ENCODE peak calls at places on chromosomes 6 and 20, in six cellular contexts. One of them, this sample, is unnamed.

GRCh38 chr20:41837669-41838224 is 219.6 kb upstream of the CHD6 start:
- DNase-seq in A549: no peak
- DNase-seq in tibial nerve: no peak
- DNase-seq in suprapubic skin: no peak
- DNase-seq in transverse colon: no peak
- DNase-seq in HepG2: no peak
- DNase-seq in this sample: no peak

GRCh38 chr6:38587766-38588362 is 51.9 kb downstream of the BTBD9 start:
- DNase-seq in A549: no peak
- DNase-seq in tibial nerve: no peak
- DNase-seq in suprapubic skin: no peak
- DNase-seq in transverse colon: no peak
- DNase-seq in HepG2: no peak
- DNase-seq in this sample: no peak

GRCh38 chr6:40399888-40400468 is 187.2 kb downstream of the LRFN2 start:
- DNase-seq in A549: no peak
- DNase-seq in tibial nerve: no peak
- DNase-seq in suprapubic skin: no peak
- DNase-seq in transverse colon: no peak
- DNase-seq in HepG2: no peak
- DNase-seq in this sample: no peak

GRCh38 chr20:33249456-33249855 is 13.7 kb downstream of the BPIFA1 start:
- DNase-seq in A549: no peak
- DNase-seq in tibial nerve: no peak
- DNase-seq in suprapubic skin: no peak
- DNase-seq in transverse colon: no peak
- DNase-seq in HepG2: no peak
- DNase-seq in this sample: no peak

GRCh38 chr6:123423130-123423529 is 213.6 kb downstream of the TRDN start:
- DNase-seq in A549: no peak
- DNase-seq in tibial nerve: no peak
- DNase-seq in suprapubic skin: no peak
- DNase-seq in transverse colon: no peak
- DNase-seq in HepG2: no peak
- DNase-seq in this sample: no peak

GRCh38 chr20:1281279-1282057 is 15.4 kb downstream of the SNPH start:
- DNase-seq in A549: no peak
- DNase-seq in tibial nerve: no peak
- DNase-seq in suprapubic skin: peak; percentile 20
- DNase-seq in transverse colon: no peak
- DNase-seq in HepG2: no peak
- DNase-seq in this sample: peak; percentile 37

GRCh38 chr20:18851556-18852098 is 38.0 kb downstream of the SCP2D1 start:
- DNase-seq in A549: no peak
- DNase-seq in tibial nerve: no peak
- DNase-seq in suprapubic skin: no peak
- DNase-seq in transverse colon: no peak
- DNase-seq in HepG2: no peak
- DNase-seq in this sample: no peak

GRCh38 chr20:32050851-32051556 is 1.0 kb upstream of the HCK start:
- DNase-seq in A549: no peak
- DNase-seq in tibial nerve: no peak
- DNase-seq in suprapubic skin: no peak
- DNase-seq in transverse colon: peak; percentile 44
- DNase-seq in HepG2: no peak
- DNase-seq in this sample: no peak

GRCh38 chr20:36145877-36146707 is 8.4 kb upstream of the EPB41L1 start:
- DNase-seq in A549: no peak
- DNase-seq in tibial nerve: no peak
- DNase-seq in suprapubic skin: no peak
- DNase-seq in transverse colon: no peak
- DNase-seq in HepG2: no peak
- DNase-seq in this sample: peak; percentile 67

GRCh38 chr20:56986931-56987720 is 279.3 kb downstream of the BMP7 start:
- DNase-seq in A549: no peak
- DNase-seq in tibial nerve: no peak
- DNase-seq in suprapubic skin: no peak
- DNase-seq in transverse colon: no peak
- DNase-seq in HepG2: no peak
- DNase-seq in this sample: no peak

GRCh38 chr20:33006776-33007375 is 628 bp upstream of the BPIFB2 start:
- DNase-seq in A549: no peak
- DNase-seq in tibial nerve: no peak
- DNase-seq in suprapubic skin: no peak
- DNase-seq in transverse colon: no peak
- DNase-seq in HepG2: peak; percentile 57
- DNase-seq in this sample: no peak

GRCh38 chr6:22892452-22892851 is 323.1 kb downstream of the HDGFL1 start:
- DNase-seq in A549: peak; percentile 25
- DNase-seq in tibial nerve: no peak
- DNase-seq in suprapubic skin: no peak
- DNase-seq in transverse colon: no peak
- DNase-seq in HepG2: no peak
- DNase-seq in this sample: no peak

GRCh38 chr6:26485401-26485800 is 14.7 kb upstream of the BTN1A1 start:
- DNase-seq in A549: no peak
- DNase-seq in tibial nerve: no peak
- DNase-seq in suprapubic skin: no peak
- DNase-seq in transverse colon: no peak
- DNase-seq in HepG2: no peak
- DNase-seq in this sample: no peak

GRCh38 chr6:2850480-2851150 is 9.0 kb upstream of the SERPINB1 start:
- DNase-seq in A549: no peak
- DNase-seq in tibial nerve: no peak
- DNase-seq in suprapubic skin: no peak
- DNase-seq in transverse colon: no peak
- DNase-seq in HepG2: no peak
- DNase-seq in this sample: no peak

GRCh38 chr6:13194852-13195251 is 133.5 kb downstream of the TBC1D7 start:
- DNase-seq in A549: peak; percentile 55
- DNase-seq in tibial nerve: no peak
- DNase-seq in suprapubic skin: no peak
- DNase-seq in transverse colon: peak; percentile 48
- DNase-seq in HepG2: peak; percentile 64
- DNase-seq in this sample: peak; percentile 40

GRCh38 chr6:13190391-13190790 is 137.9 kb downstream of the TBC1D7 start:
- DNase-seq in A549: no peak
- DNase-seq in tibial nerve: no peak
- DNase-seq in suprapubic skin: no peak
- DNase-seq in transverse colon: no peak
- DNase-seq in HepG2: no peak
- DNase-seq in this sample: no peak

GRCh38 chr6:13191461-13191860 is 136.9 kb downstream of the TBC1D7 start:
- DNase-seq in A549: no peak
- DNase-seq in tibial nerve: no peak
- DNase-seq in suprapubic skin: no peak
- DNase-seq in transverse colon: no peak
- DNase-seq in HepG2: no peak
- DNase-seq in this sample: no peak

GRCh38 chr6:13201336-13201735 is 127.0 kb downstream of the TBC1D7 start:
- DNase-seq in A549: no peak
- DNase-seq in tibial nerve: no peak
- DNase-seq in suprapubic skin: no peak
- DNase-seq in transverse colon: no peak
- DNase-seq in HepG2: no peak
- DNase-seq in this sample: no peak

DNA sequence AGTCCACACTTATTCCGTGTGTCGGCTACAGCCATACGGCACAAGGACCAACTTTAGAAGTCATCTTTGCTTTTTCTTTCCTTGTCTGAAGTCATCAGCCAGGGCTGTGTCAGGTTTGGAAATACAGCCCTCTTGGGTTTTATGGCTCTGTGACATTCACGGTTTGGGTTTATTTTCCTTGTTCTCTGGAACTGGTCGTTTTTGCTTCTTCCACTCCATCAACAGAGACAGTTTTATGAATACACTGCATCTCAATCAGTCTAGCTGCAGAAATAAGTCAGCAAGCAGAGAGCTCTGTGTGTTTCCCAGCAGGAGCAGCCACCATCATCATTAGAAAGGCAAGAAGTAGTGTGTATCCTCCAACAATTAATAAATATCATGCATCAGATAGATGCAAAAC is 132.5 kb downstream of the TBC1D7 start:
- DNase-seq in A549: no peak
- DNase-seq in tibial nerve: no peak
- DNase-seq in suprapubic skin: no peak
- DNase-seq in transverse colon: no peak
- DNase-seq in HepG2: no peak
- DNase-seq in this sample: no peak
- TF ChIP-seq EP300 in A549: no peak
- TF ChIP-seq EP300 in tibial nerve: no peak
- TF ChIP-seq EP300 in suprapubic skin: no peak
- TF ChIP-seq EP300 in transverse colon: no peak
- TF ChIP-seq EP300 in HepG2: no peak
- TF ChIP-seq EP300 in this sample: no peak

GRCh38 chr20:21515300-21516179 is 1.7 kb upstream of the NKX2-2 start:
- DNase-seq in A549: no peak
- DNase-seq in tibial nerve: no peak
- DNase-seq in suprapubic skin: no peak
- DNase-seq in transverse colon: no peak
- DNase-seq in HepG2: no peak
- DNase-seq in this sample: no peak
- H3K27ac ChIP-seq in A549: no peak overlapping the region
- H3K27ac ChIP-seq in tibial nerve: no peak overlapping the region
- H3K27ac ChIP-seq in suprapubic skin: no peak overlapping the region
- H3K27ac ChIP-seq in transverse colon: no peak overlapping the region
- H3K27ac ChIP-seq in HepG2: no peak overlapping the region
- H3K27ac ChIP-seq in this sample: no peak overlapping the region

DNA sequence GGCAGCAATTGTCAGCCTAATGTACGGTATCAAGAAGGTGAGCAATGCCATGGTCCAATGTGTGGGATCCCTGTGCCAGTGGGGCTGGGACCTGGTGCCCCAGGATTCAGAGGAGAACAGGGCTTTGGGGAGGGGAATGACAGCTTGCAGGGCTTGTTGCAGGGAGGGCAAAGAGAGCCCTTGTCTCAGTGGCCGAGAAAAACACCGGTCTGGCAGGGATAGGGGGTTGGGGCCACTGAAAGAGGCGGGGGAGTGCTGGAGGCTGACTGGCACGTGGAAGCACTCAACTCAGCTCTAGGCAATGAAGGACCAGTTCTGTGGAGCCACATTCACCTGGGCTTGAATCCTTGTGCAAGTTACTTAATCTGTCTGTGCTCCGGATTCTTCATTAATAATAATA is 3.5 kb upstream of the MUCL3 start:
- DNase-seq in A549: no peak
- DNase-seq in tibial nerve: no peak
- DNase-seq in suprapubic skin: no peak
- DNase-seq in transverse colon: no peak
- DNase-seq in HepG2: no peak
- DNase-seq in this sample: no peak
- H3K4me3 ChIP-seq in A549: no peak overlapping the region
- H3K4me3 ChIP-seq in tibial nerve: no peak overlapping the region
- H3K4me3 ChIP-seq in suprapubic skin: no peak overlapping the region
- H3K4me3 ChIP-seq in transverse colon: no peak overlapping the region
- H3K4me3 ChIP-seq in HepG2: no peak overlapping the region
- H3K4me3 ChIP-seq in this sample: no peak overlapping the region

DNA sequence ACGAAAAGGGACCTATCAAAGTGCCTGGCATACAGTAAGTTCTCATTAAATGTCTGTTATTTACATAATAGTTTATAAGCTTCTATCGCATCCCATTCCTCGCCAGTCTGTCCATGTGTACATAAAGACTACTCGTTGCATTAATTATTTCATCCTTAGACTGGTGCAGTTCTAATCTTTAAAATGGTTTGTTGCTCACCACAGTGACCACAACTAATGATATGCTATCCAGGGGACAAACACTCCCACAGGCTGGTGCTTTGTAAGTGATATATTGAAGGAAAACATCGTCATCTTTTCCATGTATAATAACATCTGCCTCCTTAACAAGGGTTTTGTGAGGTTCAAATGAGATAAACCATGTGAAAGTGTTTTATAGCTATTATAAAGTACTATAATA is 39.0 kb upstream of the HBS1L start:
- DNase-seq in A549: no peak
- DNase-seq in tibial nerve: no peak
- DNase-seq in suprapubic skin: no peak
- DNase-seq in transverse colon: no peak
- DNase-seq in HepG2: no peak
- DNase-seq in this sample: no peak
- TF ChIP-seq EP300 in A549: no peak
- TF ChIP-seq EP300 in tibial nerve: no peak
- TF ChIP-seq EP300 in suprapubic skin: no peak
- TF ChIP-seq EP300 in transverse colon: no peak
- TF ChIP-seq EP300 in HepG2: no peak
- TF ChIP-seq EP300 in this sample: no peak

GRCh38 chr20:45355209-45355608 is 7.0 kb upstream of the SDC4 start:
- DNase-seq in A549: no peak
- DNase-seq in tibial nerve: no peak
- DNase-seq in suprapubic skin: no peak
- DNase-seq in transverse colon: no peak
- DNase-seq in HepG2: no peak
- DNase-seq in this sample: no peak

GRCh38 chr20:45353746-45354145 is 5.5 kb upstream of the SDC4 start:
- DNase-seq in A549: no peak
- DNase-seq in tibial nerve: no peak
- DNase-seq in suprapubic skin: no peak
- DNase-seq in transverse colon: no peak
- DNase-seq in HepG2: no peak
- DNase-seq in this sample: no peak

GRCh38 chr20:45355685-45356084 is 7.3 kb upstream of the SYS1 start:
- DNase-seq in A549: no peak
- DNase-seq in tibial nerve: no peak
- DNase-seq in suprapubic skin: no peak
- DNase-seq in transverse colon: no peak
- DNase-seq in HepG2: no peak
- DNase-seq in this sample: no peak

GRCh38 chr20:45352729-45353128 is 4.5 kb upstream of the SDC4 start:
- DNase-seq in A549: no peak
- DNase-seq in tibial nerve: no peak
- DNase-seq in suprapubic skin: no peak
- DNase-seq in transverse colon: no peak
- DNase-seq in HepG2: no peak
- DNase-seq in this sample: no peak

DNA sequence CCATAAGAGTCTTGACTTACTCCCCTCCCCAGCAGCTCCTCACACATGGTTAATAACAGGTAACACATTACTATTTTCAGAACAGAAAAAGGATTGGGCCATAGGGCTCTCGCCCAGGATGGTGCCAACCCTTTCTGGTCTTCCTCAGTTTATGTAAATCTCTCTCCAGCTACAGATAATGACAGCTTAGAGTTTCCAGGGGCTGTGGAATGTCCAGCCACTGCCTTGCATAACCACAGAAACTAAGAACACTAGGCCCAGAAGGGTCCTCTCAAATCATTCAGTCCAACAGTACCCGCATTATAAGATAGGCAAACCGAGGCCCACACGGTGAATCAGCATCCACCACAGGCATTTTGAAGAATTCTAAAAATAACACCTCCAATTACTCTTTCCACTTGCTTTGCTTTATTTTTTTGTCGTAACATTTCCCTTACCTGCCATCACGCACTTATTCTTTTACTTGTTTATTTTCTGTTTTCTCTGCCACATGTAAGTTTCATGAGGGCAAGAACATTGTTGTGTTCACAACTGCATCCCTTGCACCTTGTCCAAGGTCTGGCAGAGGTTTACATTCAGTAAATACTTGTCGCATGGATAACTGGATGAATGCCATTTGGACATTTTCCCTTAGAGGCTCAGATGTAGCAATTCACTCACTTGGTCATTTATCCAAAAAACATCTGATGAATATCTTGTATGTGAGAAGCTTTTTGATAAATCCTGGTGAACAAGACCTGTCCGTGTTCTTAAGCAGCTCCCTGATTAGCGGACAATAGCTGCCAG is 6.4 kb upstream of the SDC4 start:
- DNase-seq in A549: no peak
- DNase-seq in tibial nerve: no peak
- DNase-seq in suprapubic skin: no peak
- DNase-seq in transverse colon: no peak
- DNase-seq in HepG2: no peak
- DNase-seq in this sample: no peak
- H3K27ac ChIP-seq in A549: peak overlapping the region; percentile 65
- H3K27ac ChIP-seq in tibial nerve: no peak overlapping the region
- H3K27ac ChIP-seq in suprapubic skin: no peak overlapping the region
- H3K27ac ChIP-seq in transverse colon: peak overlapping the region; percentile 76
- H3K27ac ChIP-seq in HepG2: no peak overlapping the region
- H3K27ac ChIP-seq in this sample: no peak overlapping the region